ENCODE peak calls at places on chromosomes 11 and 22, in six cellular contexts. Q is IMR-90, Z is mesenchymal stem cell, S is H9, X is mesendoderm, Y is H1. T is an unnamed sample.

GRCh38 chr11:13043912-13044628 is 35.0 kb downstream of the RASSF10 start:
- DNase-seq in X (no peak), Y (no peak), S (no peak), Q (no peak), Z (no peak), T (no peak)

GRCh38 chr11:15104166-15104565 is 10.6 kb upstream of the INSC start:
- DNase-seq in S (no peak), Z (no peak), Y (no peak), Q (peak), X (no peak), T (no peak)

GRCh38 chr22:37629928-37630327 is 9.5 kb upstream of the SH3BP1 start:
- DNase-seq in S (no peak), X (no peak), Q (no peak), Z (no peak), Y (no peak), T (no peak)

GRCh38 chr11:76083563-76084451 is 122.5 kb downstream of the WNT11 start:
- DNase-seq in Y (no peak), X (peak), S (no peak), Q (no peak), Z (no peak), T (no peak)

GRCh38 chr11:105642870-105643269 is 33.0 kb downstream of the GRIA4 start:
- DNase-seq in X (no peak), Q (no peak), Z (no peak), S (no peak), Y (no peak), T (no peak)

GRCh38 chr22:44031111-44031963 is 7.2 kb downstream of the PARVB start:
- DNase-seq in S (no peak), X (no peak), Y (no peak), Z (no peak), Q (no peak), T (no peak)

GRCh38 chr22:19877626-19878339 is 23.1 kb upstream of the GNB1L start:
- DNase-seq in Q (peak), Z (peak), Y (peak), X (no peak), S (no peak), T (no peak)

GRCh38 chr11:4665424-4665823 is 21.6 kb downstream of the OR51E1 start:
- DNase-seq in Q (peak), X (no peak), Y (no peak), S (no peak), Z (peak), T (no peak)

GRCh38 chr11:70876685-70877084 is 375.7 kb downstream of the SHANK2 start:
- DNase-seq in Z (peak), X (no peak), Y (no peak), S (no peak), Q (no peak), T (no peak)

GRCh38 chr22:18965526-18966421 is 29.7 kb upstream of the PRODH start:
- DNase-seq in Q (no peak), S (no peak), Y (no peak), Z (no peak), X (no peak), T (no peak)

GRCh38 chr22:31044262-31044861 is 36.8 kb upstream of the SMTN start:
- DNase-seq in Y (no peak), Z (no peak), Q (peak), X (no peak), S (peak), T (no peak)

GRCh38 chr22:27206001-27206746 is 548.8 kb downstream of the MIAT start:
- DNase-seq in Q (peak), Y (no peak), X (no peak), S (no peak), Z (no peak), T (no peak)

GRCh38 chr11:66112041-66112491 is 42.0 kb downstream of the PACS1 start:
- DNase-seq in S (peak), Y (no peak), X (peak), Z (no peak), Q (no peak), T (no peak)

GRCh38 chr22:27430799-27431480 is 370.6 kb downstream of the MN1 start:
- DNase-seq in X (no peak), Z (no peak), Q (no peak), Y (no peak), S (no peak), T (no peak)

GRCh38 chr11:16881074-16881709 is 133.0 kb downstream of the PLEKHA7 start:
- DNase-seq in Y (no peak), X (peak), S (no peak), Q (peak), Z (no peak), T (no peak)

GRCh38 chr11:38425578-38425977 is 1827.5 kb upstream of the RAG2 start:
- DNase-seq in S (no peak), Z (no peak), X (no peak), Q (no peak), Y (no peak), T (no peak)

GRCh38 chr11:27423125-27423524 is 49.5 kb downstream of the LGR4 start:
- DNase-seq in Y (no peak), S (no peak), X (peak), Q (peak), Z (peak), T (no peak)

GRCh38 chr11:77821349-77821851 is 456 bp downstream of the AAMDC start:
- DNase-seq in Z (peak), Q (peak), S (no peak), Y (no peak), X (no peak), T (no peak)

GRCh38 chr11:126703661-126704060 is 296.9 kb downstream of the KIRREL3 start:
- DNase-seq in X (peak), Z (no peak), Q (no peak), S (no peak), Y (no peak), T (no peak)

GRCh38 chr11:68373810-68374501 is 61.6 kb downstream of the LRP5 start:
- DNase-seq in S (no peak), Z (peak), X (no peak), Q (peak), Y (no peak), T (no peak)

GRCh38 chr11:69001301-69002081 is 11.6 kb downstream of the MRGPRF start:
- DNase-seq in S (peak), Z (no peak), Y (no peak), X (no peak), Q (no peak), T (no peak)

GRCh38 chr11:120086651-120087050 is 51.3 kb downstream of the TRIM29 start:
- DNase-seq in Y (no peak), Z (no peak), X (peak), S (no peak), Q (no peak), T (no peak)

GRCh38 chr11:9121397-9121796 is 30.0 kb upstream of the SCUBE2 start:
- DNase-seq in S (peak), Y (no peak), Q (no peak), X (no peak), Z (no peak), T (no peak)

GRCh38 chr11:25159341-25159740 is 662.5 kb downstream of the LUZP2 start:
- DNase-seq in S (no peak), X (no peak), Z (no peak), Q (peak), Y (no peak), T (no peak)

GRCh38 chr22:44351685-44352377 is 39.1 kb upstream of the SHISAL1 start:
- DNase-seq in Q (peak), Z (peak), X (peak), S (peak), Y (no peak), T (no peak)

GRCh38 chr11:128448487-128448886 is 138.9 kb downstream of the ETS1 start:
- DNase-seq in Y (no peak), S (peak), X (peak), Q (peak), Z (peak), T (no peak)
- H3K18ac ChIP-seq in Y (no peak), S (no peak), X (no peak), Q (no peak), Z (no peak), T (no peak)

GRCh38 chr11:64260147-64260708 is 8.9 kb downstream of the PLCB3 start:
- DNase-seq in X (no peak), Y (no peak), Q (no peak), S (no peak), Z (no peak), T (no peak)
- H2BK120ac ChIP-seq in X (no peak), Y (no peak), Q (no peak), S (no peak), Z (no peak), T (no peak)

DNA sequence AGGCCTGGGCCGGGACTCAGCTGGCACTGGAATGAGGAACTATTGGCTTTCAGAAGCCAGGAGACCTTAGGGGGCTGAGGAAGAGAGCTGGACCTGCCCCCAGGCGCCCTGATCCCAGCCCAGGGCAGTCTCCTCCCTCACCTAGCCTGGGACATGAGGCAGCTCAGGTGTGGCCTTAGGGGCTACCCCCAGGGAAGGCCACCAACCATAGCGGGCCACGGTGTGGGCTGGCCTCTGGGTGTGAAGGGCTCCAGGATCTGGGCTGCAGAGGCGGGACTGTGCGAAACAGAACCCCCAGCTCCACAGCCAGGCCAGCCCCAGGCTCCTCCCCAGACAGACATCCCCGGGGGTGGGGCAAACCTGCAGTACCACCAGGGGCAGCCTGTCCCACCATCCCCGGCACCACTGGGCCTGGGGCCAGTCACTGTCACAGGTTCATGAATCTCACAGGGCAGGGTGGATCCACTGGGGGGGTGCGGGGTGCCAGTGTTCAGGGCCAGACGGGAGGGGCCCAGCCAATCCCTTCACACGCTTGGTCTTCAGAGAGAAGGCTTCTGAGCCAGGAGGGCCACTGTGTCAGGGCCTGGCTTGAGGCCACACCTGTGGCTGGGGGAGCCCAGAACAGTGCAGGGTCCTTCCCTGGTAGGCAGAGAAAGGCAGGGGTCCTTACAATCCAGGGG is 3.5 kb downstream of the PLXNB2 start:
- DNase-seq in Q (no peak), Z (no peak), S (peak), X (peak), Y (peak), T (no peak)
- H3K18ac ChIP-seq in Q (peak), Z (peak), S (peak), X (no peak), Y (no peak), T (peak)

GRCh38 chr22:39349967-39350802 is at the start of gene SYNGR1:
- DNase-seq in Y (no peak), Q (no peak), X (no peak), S (no peak), Z (no peak), T (peak)

GRCh38 chr22:39348909-39349505 is 784 bp upstream of the SYNGR1 start:
- DNase-seq in Q (no peak), Y (no peak), Z (no peak), S (no peak), X (no peak), T (no peak)

GRCh38 chr22:39351689-39352214 is 2.0 kb downstream of the SYNGR1 start:
- DNase-seq in Q (peak), X (peak), Z (peak), Y (no peak), S (peak), T (no peak)

GRCh38 chr22:39350803-39351688 is 1.3 kb downstream of the SYNGR1 start:
- DNase-seq in Q (no peak), S (peak), Y (no peak), X (no peak), Z (no peak), T (no peak)

DNA sequence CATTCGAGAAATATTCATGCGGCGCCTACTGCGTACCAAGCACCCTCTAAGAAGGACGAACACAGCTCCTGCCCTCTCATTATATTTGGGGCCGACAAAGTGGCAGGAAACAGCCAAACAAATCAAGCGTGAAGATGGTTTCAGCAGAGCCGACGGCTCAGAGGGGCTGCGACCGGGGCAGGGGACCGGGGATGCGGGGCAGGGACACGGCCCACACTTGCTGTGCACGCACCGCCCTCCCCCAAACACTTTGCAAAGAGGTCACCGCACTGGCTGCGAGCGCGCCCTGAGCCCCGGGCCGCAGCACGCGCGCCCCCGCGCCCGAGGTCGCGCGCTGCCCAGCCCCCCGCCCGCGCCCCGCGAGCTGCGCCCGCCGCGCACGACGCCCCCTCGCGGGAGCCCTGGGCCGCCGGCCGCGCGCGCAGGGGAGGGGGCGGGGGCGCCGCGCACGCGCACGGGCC is 255 bp upstream of the SYNGR1 start:
- DNase-seq in Q (no peak), Z (peak), Y (peak), S (no peak), X (peak), T (peak)
- H2BK120ac ChIP-seq in Q (peak), Z (peak), Y (no peak), S (no peak), X (no peak), T (no peak)

GRCh38 chr11:2587976-2588748 is 111.6 kb downstream of the KCNQ1OT1 start:
- DNase-seq in X (no peak), Y (no peak), S (no peak), Z (no peak), Q (no peak), T (no peak)
- H3K18ac ChIP-seq in X (no peak), Y (no peak), S (no peak), Z (no peak), Q (no peak), T (peak)

GRCh38 chr22:36467946-36468345 is 13.5 kb downstream of the TXN2 start:
- DNase-seq in Y (no peak), Z (peak), X (no peak), Q (peak), S (no peak), T (no peak)
- H2BK120ac ChIP-seq in Y (no peak), Z (peak), X (no peak), Q (peak), S (no peak), T (no peak)